ENCODE peak calls at places on chromosomes 13 and 19, in five cellular contexts. One of them, this sample, is unnamed. For H3K79me2, the result is how much of the 10 kb centered on the place peaks cover.

GRCh38 chr13:33610471-33611015 is 207.4 kb upstream of the RFC3 start:
- DNase-seq in fibroblast of lung: no peak
- DNase-seq in endothelial cell of umbilical vein: no peak
- DNase-seq in PC-3: no peak
- DNase-seq in PC-9: no peak
- DNase-seq in this sample: no peak

GRCh38 chr13:21113851-21114306 is 52.5 kb upstream of the LATS2 start:
- DNase-seq in fibroblast of lung: no peak
- DNase-seq in endothelial cell of umbilical vein: no peak
- DNase-seq in PC-3: no peak
- DNase-seq in PC-9: no peak
- DNase-seq in this sample: no peak

GRCh38 chr13:114020750-114021463 is 47.0 kb upstream of the C13orf46 start:
- DNase-seq in fibroblast of lung: no peak
- DNase-seq in endothelial cell of umbilical vein: no peak
- DNase-seq in PC-3: no peak
- DNase-seq in PC-9: no peak
- DNase-seq in this sample: no peak

GRCh38 chr13:47437411-47437810 is 540.6 kb upstream of the HTR2A start:
- DNase-seq in fibroblast of lung: peak
- DNase-seq in endothelial cell of umbilical vein: no peak
- DNase-seq in PC-3: no peak
- DNase-seq in PC-9: no peak
- DNase-seq in this sample: no peak

GRCh38 chr19:29121684-29122083 is 91.3 kb downstream of the UQCRFS1 start:
- DNase-seq in fibroblast of lung: no peak
- DNase-seq in endothelial cell of umbilical vein: no peak
- DNase-seq in PC-3: no peak
- DNase-seq in PC-9: no peak
- DNase-seq in this sample: no peak

GRCh38 chr13:24500977-24501376 is 11.6 kb downstream of the PARP4 start:
- DNase-seq in fibroblast of lung: peak
- DNase-seq in endothelial cell of umbilical vein: peak
- DNase-seq in PC-3: peak
- DNase-seq in PC-9: no peak
- DNase-seq in this sample: peak

GRCh38 chr19:43438291-43439162 is 23.8 kb downstream of the TEX101 start:
- DNase-seq in fibroblast of lung: peak
- DNase-seq in endothelial cell of umbilical vein: no peak
- DNase-seq in PC-3: peak
- DNase-seq in PC-9: peak
- DNase-seq in this sample: no peak

GRCh38 chr19:58228584-58229254 is at the start of gene ZNF544:
- DNase-seq in fibroblast of lung: peak
- DNase-seq in endothelial cell of umbilical vein: peak
- DNase-seq in PC-3: peak
- DNase-seq in PC-9: peak
- DNase-seq in this sample: peak

GRCh38 chr19:55640043-55640576 is 692 bp upstream of the ZNF580 start:
- DNase-seq in fibroblast of lung: peak
- DNase-seq in endothelial cell of umbilical vein: peak
- DNase-seq in PC-3: no peak
- DNase-seq in PC-9: no peak
- DNase-seq in this sample: no peak

GRCh38 chr19:48659768-48660167 is 13.0 kb downstream of the NTN5 start:
- DNase-seq in fibroblast of lung: no peak
- DNase-seq in endothelial cell of umbilical vein: no peak
- DNase-seq in PC-3: no peak
- DNase-seq in PC-9: no peak
- DNase-seq in this sample: no peak

GRCh38 chr13:49112782-49113525 is 107.2 kb upstream of the MLNR start:
- DNase-seq in fibroblast of lung: peak
- DNase-seq in endothelial cell of umbilical vein: no peak
- DNase-seq in PC-3: no peak
- DNase-seq in PC-9: no peak
- DNase-seq in this sample: no peak

GRCh38 chr13:91400094-91400462 is 1.7 kb downstream of the GPC5 start:
- DNase-seq in fibroblast of lung: no peak
- DNase-seq in endothelial cell of umbilical vein: no peak
- DNase-seq in PC-3: no peak
- DNase-seq in PC-9: no peak
- DNase-seq in this sample: no peak

DNA sequence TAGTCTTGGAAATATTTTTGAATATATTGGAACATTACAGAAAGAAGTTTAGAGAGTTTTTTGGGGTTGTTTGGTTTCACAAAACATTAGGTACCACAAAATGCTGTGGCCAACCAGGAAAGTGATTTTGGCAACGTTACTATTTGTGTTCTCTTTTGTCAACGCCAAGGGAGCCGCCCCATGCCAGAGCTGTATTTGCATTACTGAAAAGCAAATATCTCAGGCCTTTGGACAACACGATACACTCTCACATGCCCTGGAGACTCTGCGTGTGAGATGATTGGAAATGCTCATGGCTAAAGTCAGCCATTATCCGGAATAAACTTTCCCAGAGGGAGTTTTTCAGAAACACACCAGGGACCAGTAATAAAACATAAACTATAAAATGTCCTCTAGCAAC is 324.6 kb downstream of the SHISA2 start:
- DNase-seq in fibroblast of lung: no peak
- DNase-seq in endothelial cell of umbilical vein: no peak
- DNase-seq in PC-3: peak
- DNase-seq in PC-9: no peak
- DNase-seq in this sample: no peak
- H3K79me2 ChIP-seq in fibroblast of lung: under half
- H3K79me2 ChIP-seq in endothelial cell of umbilical vein: under half
- H3K79me2 ChIP-seq in PC-3: under half
- H3K79me2 ChIP-seq in PC-9: under half
- H3K79me2 ChIP-seq in this sample: under half

DNA sequence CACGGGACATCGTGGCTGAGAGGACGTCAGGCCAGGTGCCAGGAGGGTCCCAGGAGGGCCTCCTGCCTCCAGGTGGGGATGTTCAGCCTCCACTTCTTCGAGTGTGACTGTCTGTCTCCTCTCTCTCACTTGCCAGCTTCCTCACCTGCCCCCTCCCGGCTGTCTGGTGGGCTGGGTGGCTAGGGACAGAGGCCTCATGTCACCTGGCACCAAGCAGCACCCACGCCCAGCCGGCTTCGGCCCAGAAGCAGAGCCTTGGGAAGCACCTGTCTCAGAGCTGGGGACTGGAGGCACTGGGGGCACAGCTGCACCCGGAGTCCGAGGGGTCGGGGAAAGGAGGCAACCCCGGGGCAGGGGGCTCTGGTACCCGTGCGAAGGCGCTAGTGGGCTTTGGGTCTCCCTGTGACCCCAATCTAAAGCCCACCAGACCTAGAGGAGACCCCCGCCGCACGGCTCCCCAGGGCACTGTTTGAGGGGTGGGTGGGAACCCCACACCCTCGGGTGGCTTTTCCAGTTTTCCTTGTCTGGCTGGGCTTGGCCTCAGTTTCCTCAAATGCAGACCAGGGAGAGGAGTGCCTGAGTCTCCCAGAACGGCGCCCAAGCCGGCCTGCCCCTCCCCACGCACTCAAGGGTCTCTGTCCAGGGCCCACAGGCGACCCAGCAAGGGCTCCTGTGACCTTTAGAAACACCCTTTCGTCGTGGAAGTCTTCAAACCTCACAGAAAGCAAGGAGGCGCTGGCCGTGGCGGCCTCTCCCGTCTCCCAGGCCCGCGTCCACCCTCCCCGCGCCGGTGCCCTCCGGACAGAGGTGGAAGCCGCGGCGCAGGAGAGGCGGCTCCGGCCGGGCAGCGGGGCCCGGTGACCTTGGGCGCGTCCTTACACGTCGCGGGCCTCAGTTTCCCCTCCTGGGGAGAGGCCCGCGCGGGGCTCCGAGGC is 656 bp upstream of the HCN2 start:
- DNase-seq in fibroblast of lung: no peak
- DNase-seq in endothelial cell of umbilical vein: no peak
- DNase-seq in PC-3: no peak
- DNase-seq in PC-9: no peak
- DNase-seq in this sample: no peak
- TF ChIP-seq EZH2 in fibroblast of lung: peak
- TF ChIP-seq EZH2 in endothelial cell of umbilical vein: peak
- TF ChIP-seq EZH2 in PC-3: no peak
- TF ChIP-seq EZH2 in PC-9: no peak
- TF ChIP-seq EZH2 in this sample: peak

GRCh38 chr19:53962887-53963435 is at the start of gene CACNG8:
- DNase-seq in fibroblast of lung: no peak
- DNase-seq in endothelial cell of umbilical vein: no peak
- DNase-seq in PC-3: no peak
- DNase-seq in PC-9: no peak
- DNase-seq in this sample: no peak

GRCh38 chr19:53960886-53961285 is 1.9 kb upstream of the CACNG8 start:
- DNase-seq in fibroblast of lung: no peak
- DNase-seq in endothelial cell of umbilical vein: no peak
- DNase-seq in PC-3: no peak
- DNase-seq in PC-9: no peak
- DNase-seq in this sample: no peak

GRCh38 chr19:53966931-53967330 is 4.2 kb downstream of the CACNG8 start:
- DNase-seq in fibroblast of lung: no peak
- DNase-seq in endothelial cell of umbilical vein: no peak
- DNase-seq in PC-3: no peak
- DNase-seq in PC-9: no peak
- DNase-seq in this sample: no peak

GRCh38 chr19:53961523-53962345 is 1.0 kb upstream of the CACNG8 start:
- DNase-seq in fibroblast of lung: no peak
- DNase-seq in endothelial cell of umbilical vein: no peak
- DNase-seq in PC-3: no peak
- DNase-seq in PC-9: no peak
- DNase-seq in this sample: no peak

DNA sequence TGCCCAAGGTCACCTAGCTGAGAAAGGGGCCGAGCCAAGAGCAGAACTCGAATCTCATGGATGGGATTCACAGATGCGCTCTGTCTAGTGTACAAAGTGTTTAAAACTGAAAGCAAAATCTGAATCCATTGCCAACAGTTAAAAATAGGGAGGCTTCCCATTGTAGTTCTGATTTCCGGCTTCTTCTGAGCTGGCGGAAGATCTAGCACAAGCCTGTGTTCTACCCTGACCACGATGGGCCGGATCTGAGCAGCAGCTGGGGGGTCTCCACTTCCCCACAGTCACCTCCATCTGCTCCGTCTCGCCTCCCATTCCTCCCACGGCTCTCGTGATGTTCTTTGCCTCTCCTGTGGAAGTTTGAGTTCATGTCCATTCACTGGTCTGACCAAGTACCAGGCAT is 2.4 kb downstream of the CACNG8 start:
- DNase-seq in fibroblast of lung: no peak
- DNase-seq in endothelial cell of umbilical vein: no peak
- DNase-seq in PC-3: no peak
- DNase-seq in PC-9: no peak
- DNase-seq in this sample: no peak
- H3K79me2 ChIP-seq in fibroblast of lung: under half
- H3K79me2 ChIP-seq in endothelial cell of umbilical vein: under half
- H3K79me2 ChIP-seq in PC-3: under half
- H3K79me2 ChIP-seq in PC-9: under half
- H3K79me2 ChIP-seq in this sample: under half

DNA sequence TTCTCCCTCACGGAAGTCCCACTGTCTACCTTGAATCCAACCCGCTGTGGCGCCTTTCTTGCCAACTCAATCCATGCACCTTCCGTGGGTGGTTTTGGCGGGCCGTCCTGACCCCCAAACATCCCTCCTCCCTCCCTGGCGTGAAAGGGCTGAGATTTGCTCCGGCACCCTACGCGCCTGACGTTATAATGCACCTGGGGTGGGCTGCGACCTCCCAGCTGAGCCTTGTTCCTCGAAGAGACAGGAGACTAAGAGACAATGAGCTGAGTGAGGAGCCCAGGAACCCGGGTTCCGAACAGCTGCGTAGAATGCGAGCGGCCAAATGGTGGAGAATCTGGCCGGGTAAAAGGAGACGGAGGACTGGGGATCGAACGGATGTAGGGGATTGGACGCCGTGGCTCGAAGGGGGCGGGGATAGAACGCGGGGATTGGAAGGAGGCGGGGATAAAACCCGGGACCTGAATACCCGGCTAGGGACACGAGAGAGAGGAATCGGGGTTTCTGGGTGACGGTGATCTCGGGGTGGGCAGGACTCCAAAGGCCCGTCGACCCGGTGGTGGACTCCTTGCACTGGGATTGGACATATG is at the start of gene CPT1C:
- DNase-seq in fibroblast of lung: peak
- DNase-seq in endothelial cell of umbilical vein: peak
- DNase-seq in PC-3: peak
- DNase-seq in PC-9: no peak
- DNase-seq in this sample: no peak
- TF ChIP-seq EZH2 in fibroblast of lung: no peak
- TF ChIP-seq EZH2 in endothelial cell of umbilical vein: no peak
- TF ChIP-seq EZH2 in PC-3: no peak
- TF ChIP-seq EZH2 in PC-9: no peak
- TF ChIP-seq EZH2 in this sample: no peak

DNA sequence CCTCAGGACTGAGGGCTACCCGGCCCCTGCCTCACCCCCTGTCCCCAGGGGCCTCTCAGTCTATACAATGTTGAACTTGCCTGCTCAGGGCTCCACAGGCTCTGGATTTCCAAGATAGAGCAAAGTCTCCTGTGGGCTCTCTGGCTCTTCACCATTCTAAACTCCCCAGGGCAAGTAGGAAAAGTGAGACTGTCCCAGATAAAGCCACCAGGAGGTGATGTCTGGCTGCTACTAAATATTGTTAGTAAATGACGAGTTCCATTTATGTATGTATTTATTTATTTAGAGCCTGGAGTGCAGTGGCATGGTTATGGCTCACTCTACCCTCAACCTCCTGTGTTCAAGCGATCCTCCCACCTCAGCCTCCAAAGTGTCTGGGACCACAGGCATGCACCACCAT is 73.6 kb upstream of the SIAH3 start:
- DNase-seq in fibroblast of lung: peak
- DNase-seq in endothelial cell of umbilical vein: peak
- DNase-seq in PC-3: peak
- DNase-seq in PC-9: no peak
- DNase-seq in this sample: no peak
- H3K79me2 ChIP-seq in fibroblast of lung: under half
- H3K79me2 ChIP-seq in endothelial cell of umbilical vein: under half
- H3K79me2 ChIP-seq in PC-3: under half
- H3K79me2 ChIP-seq in PC-9: under half
- H3K79me2 ChIP-seq in this sample: under half

GRCh38 chr13:26697069-26697955 is 63.3 kb downstream of the GPR12 start:
- DNase-seq in fibroblast of lung: no peak
- DNase-seq in endothelial cell of umbilical vein: no peak
- DNase-seq in PC-3: no peak
- DNase-seq in PC-9: no peak
- DNase-seq in this sample: no peak

GRCh38 chr13:26699197-26699490 is 61.4 kb downstream of the GPR12 start:
- DNase-seq in fibroblast of lung: no peak
- DNase-seq in endothelial cell of umbilical vein: no peak
- DNase-seq in PC-3: no peak
- DNase-seq in PC-9: no peak
- DNase-seq in this sample: no peak

GRCh38 chr13:26695891-26696311 is 64.7 kb downstream of the GPR12 start:
- DNase-seq in fibroblast of lung: no peak
- DNase-seq in endothelial cell of umbilical vein: no peak
- DNase-seq in PC-3: no peak
- DNase-seq in PC-9: no peak
- DNase-seq in this sample: no peak

GRCh38 chr13:26695360-26695705 is 65.3 kb downstream of the GPR12 start:
- DNase-seq in fibroblast of lung: no peak
- DNase-seq in endothelial cell of umbilical vein: no peak
- DNase-seq in PC-3: no peak
- DNase-seq in PC-9: no peak
- DNase-seq in this sample: no peak

GRCh38 chr13:26698392-26699196 is 62.0 kb downstream of the GPR12 start:
- DNase-seq in fibroblast of lung: peak
- DNase-seq in endothelial cell of umbilical vein: peak
- DNase-seq in PC-3: peak
- DNase-seq in PC-9: peak
- DNase-seq in this sample: peak
- TF ChIP-seq EZH2 in fibroblast of lung: no peak
- TF ChIP-seq EZH2 in endothelial cell of umbilical vein: no peak
- TF ChIP-seq EZH2 in PC-3: no peak
- TF ChIP-seq EZH2 in PC-9: no peak
- TF ChIP-seq EZH2 in this sample: no peak

This sample was measured in keratinocyte.